ENCODE peak calls at places on chromosomes 12 and 14, in four cellular contexts. S is aorta; Z is activated CD4-positive, alpha-beta memory T cell treated with anti-CD3 and anti-CD28 coated beads, Interleukin-2, amount 10 ng/mL, durations not matched to agents 7 days and 5 days; K is Daoy. F is an unnamed sample.

GRCh38 chr12:27319394-27319793 is 13.2 kb upstream of the BMAL2 start:
- DNase-seq in S (no peak), Z (no peak), K (no peak), F (peak)

GRCh38 chr12:129385637-129385990 is 518.2 kb downstream of the TMEM132D start:
- DNase-seq in S (no peak), Z (no peak), K (no peak), F (no peak)

GRCh38 chr12:27382126-27382795 is 49.6 kb downstream of the BMAL2 start:
- DNase-seq in S (no peak), Z (no peak), K (no peak), F (no peak)

GRCh38 chr12:124939428-124940142 is 25.1 kb upstream of the UBC start:
- DNase-seq in S (peak), Z (peak), K (peak), F (peak)

GRCh38 chr14:94089479-94089878 is 8.4 kb downstream of the IFI27L1 start:
- DNase-seq in S (no peak), Z (no peak), K (peak), F (no peak)

GRCh38 chr14:56995010-56995409 is 184.7 kb upstream of the OTX2 start:
- DNase-seq in S (no peak), Z (no peak), K (no peak), F (peak)

GRCh38 chr12:2376855-2377657 is 324.3 kb downstream of the CACNA1C start:
- DNase-seq in S (no peak), Z (no peak), K (no peak), F (no peak)

GRCh38 chr14:55720796-55721195 is 140.8 kb downstream of the KTN1 start:
- DNase-seq in S (no peak), Z (no peak), K (no peak), F (no peak)

GRCh38 chr14:58954874-58955273 is 233.6 kb upstream of the DAAM1 start:
- DNase-seq in S (no peak), Z (no peak), K (no peak), F (no peak)

GRCh38 chr12:69553626-69554248 is 31.5 kb upstream of the CCT2 start:
- DNase-seq in S (no peak), Z (no peak), K (peak), F (peak)

GRCh38 chr12:55470088-55470830 is at the start of gene OR6C70:
- DNase-seq in S (no peak), Z (no peak), K (peak), F (peak)

GRCh38 chr12:76124456-76124855 is 40.0 kb upstream of the NAP1L1 start:
- DNase-seq in S (no peak), Z (no peak), K (peak), F (no peak)

GRCh38 chr12:49088190-49088931 is 6.2 kb downstream of the DHH start:
- DNase-seq in S (peak), Z (peak), K (peak), F (peak)

GRCh38 chr14:93989939-93990338 is 7.2 kb upstream of the CCDC197 start:
- DNase-seq in S (no peak), Z (no peak), K (no peak), F (no peak)

GRCh38 chr12:87848248-87848868 is 180.8 kb downstream of the C12orf50 start:
- DNase-seq in S (no peak), Z (no peak), K (peak), F (peak)

GRCh38 chr14:77151918-77152588 is 10.5 kb upstream of the ZDHHC22 start:
- DNase-seq in S (no peak), Z (no peak), K (no peak), F (peak)

GRCh38 chr14:93780811-93781210 is 7.5 kb downstream of the PRIMA1 start:
- DNase-seq in S (no peak), Z (no peak), K (no peak), F (no peak)

GRCh38 chr12:105522166-105522825 is 191.8 kb downstream of the C12orf75 start:
- DNase-seq in S (no peak), Z (no peak), K (peak), F (peak)

GRCh38 chr12:117098361-117099217 is 627 bp downstream of the TESC start:
- DNase-seq in S (peak), Z (peak), K (no peak), F (no peak)

GRCh38 chr12:52956987-52957386 is 8.1 kb downstream of the KRT18 start:
- DNase-seq in S (no peak), Z (no peak), K (peak), F (no peak)

GRCh38 chr12:92574046-92574783 is 128.6 kb upstream of the PLEKHG7 start:
- DNase-seq in S (no peak), Z (no peak), K (peak), F (peak)

F was measured in MCF 10A.